ENCODE peak calls at places on chromosomes 12 and 14, in ten cellular contexts. T, C, O, A, W, E, Y, F, R and B are unnamed samples.

GRCh38 chr12:52796839-52797528 is 1.1 kb upstream of the KRT3 start:
- DNase-seq in T (no peak), C (no peak), O (no peak), A (no peak), W (no peak), E (no peak), Y (no peak), F (no peak), R (no peak), B (no peak)

GRCh38 chr12:89474615-89475014 is 50.0 kb downstream of the GALNT4 start:
- DNase-seq in T (no peak), C (no peak), O (no peak), A (no peak), W (no peak), E (no peak), Y (no peak), F (no peak), R (no peak), B (no peak)

GRCh38 chr12:2099595-2099994 is 46.8 kb downstream of the CACNA1C start:
- DNase-seq in T (no peak), C (no peak), O (no peak), A (no peak), W (no peak), E (no peak), Y (no peak), F (no peak), R (no peak), B (no peak)

GRCh38 chr12:111274820-111275219 is 94.1 kb downstream of the PHETA1 start:
- DNase-seq in T (no peak), C (peak), O (no peak), A (no peak), W (no peak), E (no peak), Y (no peak), F (peak), R (no peak), B (no peak)

GRCh38 chr14:21734457-21735074 is 60.9 kb upstream of the OR4E1 start:
- DNase-seq in T (no peak), C (peak), O (no peak), A (peak), W (peak), E (no peak), Y (peak), F (peak), R (peak), B (no peak)

GRCh38 chr14:62002636-62003035 is 240.4 kb downstream of the SNAPC1 start:
- DNase-seq in T (no peak), C (peak), O (no peak), A (no peak), W (no peak), E (no peak), Y (no peak), F (no peak), R (no peak), B (no peak)

GRCh38 chr12:96872946-96873345 is 34.1 kb upstream of the NEDD1 start:
- DNase-seq in T (no peak), C (no peak), O (no peak), A (no peak), W (no peak), E (no peak), Y (no peak), F (no peak), R (no peak), B (no peak)

GRCh38 chr12:85385406-85385805 is 105.4 kb downstream of the ALX1 start:
- DNase-seq in T (no peak), C (no peak), O (no peak), A (no peak), W (no peak), E (no peak), Y (no peak), F (no peak), R (no peak), B (no peak)

GRCh38 chr14:65791551-65791981 is 379.0 kb downstream of the FUT8 start:
- DNase-seq in T (no peak), C (peak), O (no peak), A (no peak), W (no peak), E (peak), Y (peak), F (peak), R (peak), B (peak)

GRCh38 chr12:989751-990278 is 1.2 kb upstream of the ERC1 start:
- DNase-seq in T (no peak), C (peak), O (peak), A (no peak), W (peak), E (no peak), Y (peak), F (peak), R (no peak), B (no peak)

GRCh38 chr14:51289169-51289568 is 49.1 kb downstream of the TMX1 start:
- DNase-seq in T (no peak), C (no peak), O (no peak), A (no peak), W (no peak), E (no peak), Y (no peak), F (no peak), R (no peak), B (no peak)

GRCh38 chr12:49635656-49636055 is 12.3 kb downstream of the PRPF40B start:
- DNase-seq in T (no peak), C (no peak), O (no peak), A (no peak), W (no peak), E (no peak), Y (no peak), F (no peak), R (no peak), B (no peak)